ENCODE peak calls at places on chromosome 5, in eight cellular contexts. T is Right ventricle myocardium superior, W is Panc1, I is natural killer cell, K is T-cell, Y is gastrocnemius medialis, M is right lobe of liver, B is psoas muscle. A is an unnamed sample.

GRCh38 chr5:123456242-123456641 is 33.0 kb upstream of the CEP120 start:
- ATAC-seq in M (peak; percentile 94), T (no peak), W (no peak), Y (no peak), B (no peak), I (no peak), K (no peak), A (no peak)

GRCh38 chr5:52943808-52944207 is 45.3 kb upstream of the ITGA2 start:
- ATAC-seq in B (no peak), M (peak; percentile 19), T (no peak), I (no peak), Y (no peak), K (no peak), W (peak; percentile 22), A (no peak)

GRCh38 chr5:132055808-132056609 is 4.4 kb upstream of the IL3 start:
- ATAC-seq in K (peak; percentile 68), M (peak; percentile 21), W (no peak), T (no peak), B (no peak), Y (no peak), I (peak; percentile 90), A (peak; percentile 15)

GRCh38 chr5:14580037-14581034 is 1.3 kb upstream of the OTULINL start:
- ATAC-seq in W (no peak), K (no peak), M (no peak), I (no peak), Y (no peak), B (no peak), T (no peak), A (no peak)

GRCh38 chr5:81904166-81904565 is 67.7 kb upstream of the ATG10 start:
- ATAC-seq in T (no peak), K (no peak), W (no peak), M (no peak), B (no peak), Y (no peak), I (no peak), A (no peak)

GRCh38 chr5:96885518-96886338 is 9.4 kb downstream of the ERAP2 start:
- ATAC-seq in I (peak; percentile 69), T (no peak), B (peak; percentile 97), K (peak; percentile 80), W (no peak), M (no peak), Y (peak; percentile 99), A (no peak)

GRCh38 chr5:156004754-156005153 is 322.2 kb upstream of the SGCD start:
- ATAC-seq in W (no peak), I (no peak), T (peak; percentile 81), Y (no peak), M (no peak), K (no peak), B (no peak), A (no peak)

GRCh38 chr5:959581-960531 is 48.7 kb upstream of the NKD2 start:
- ATAC-seq in M (no peak), K (no peak), T (no peak), Y (no peak), W (no peak), I (no peak), B (no peak), A (no peak)

GRCh38 chr5:80288177-80288576 is 31.6 kb upstream of the SPZ1 start:
- ATAC-seq in B (no peak), I (no peak), K (no peak), T (no peak), Y (no peak), W (no peak), M (no peak), A (no peak)

GRCh38 chr5:138911441-138911840 is 36.3 kb upstream of the LRRTM2 start:
- ATAC-seq in T (no peak), K (no peak), Y (no peak), W (no peak), I (no peak), B (no peak), M (no peak), A (no peak)

GRCh38 chr5:39057745-39058144 is 16.5 kb downstream of the RICTOR start:
- ATAC-seq in B (no peak), T (no peak), W (no peak), M (no peak), I (peak; percentile 52), K (no peak), Y (no peak), A (no peak)

GRCh38 chr5:50967388-50968039 is 301.1 kb downstream of the PARP8 start:
- ATAC-seq in T (no peak), I (no peak), W (peak; percentile 70), M (peak; percentile 63), K (no peak), B (no peak), Y (no peak), A (peak; percentile 29)

GRCh38 chr5:39055760-39056393 is 18.3 kb downstream of the RICTOR start:
- ATAC-seq in B (no peak), Y (no peak), I (no peak), K (no peak), M (peak; percentile 65), T (no peak), W (no peak), A (no peak)

GRCh38 chr5:169906745-169907649 is 73.3 kb downstream of the INSYN2B start:
- ATAC-seq in T (peak; percentile 80), I (no peak), M (no peak), K (no peak), Y (no peak), B (no peak), W (no peak), A (no peak)

GRCh38 chr5:74418709-74419108 is 221.8 kb downstream of the ENC1 start:
- ATAC-seq in T (no peak), B (no peak), M (no peak), K (no peak), I (no peak), W (no peak), Y (peak; percentile 27), A (no peak)

GRCh38 chr5:150035139-150035893 is 34.8 kb downstream of the HMGXB3 start:
- ATAC-seq in M (no peak), I (no peak), T (no peak), W (no peak), B (no peak), Y (no peak), K (no peak), A (no peak)

GRCh38 chr5:154191467-154192261 is 1.1 kb downstream of the GALNT10 start:
- ATAC-seq in M (no peak), B (no peak), W (no peak), K (no peak), T (no peak), Y (no peak), I (no peak), A (no peak)

GRCh38 chr5:150022681-150023080 is 22.1 kb downstream of the HMGXB3 start:
- ATAC-seq in W (no peak), I (no peak), B (peak; percentile 33), M (no peak), K (no peak), T (peak; percentile 57), Y (no peak), A (no peak)

GRCh38 chr5:14818931-14819790 is 52.4 kb downstream of the ANKH start:
- ATAC-seq in T (no peak), I (no peak), B (peak; percentile 65), K (no peak), Y (peak; percentile 57), W (no peak), M (no peak), A (no peak)

GRCh38 chr5:155015239-155015638 is 1.7 kb downstream of the KIF4B start:
- ATAC-seq in M (no peak), K (no peak), T (no peak), W (no peak), B (no peak), I (no peak), Y (no peak), A (no peak)

GRCh38 chr5:138466058-138466899 is 1.0 kb downstream of the EGR1 start:
- ATAC-seq in B (no peak), I (no peak), Y (no peak), T (no peak), M (peak; percentile 39), K (no peak), W (no peak), A (no peak)

GRCh38 chr5:63375851-63376250 is 586.4 kb downstream of the HTR1A start:
- ATAC-seq in I (no peak), K (no peak), B (no peak), Y (no peak), T (no peak), W (no peak), M (no peak), A (no peak)

GRCh38 chr5:124274949-124275348 is 471.5 kb downstream of the ZNF608 start:
- ATAC-seq in M (no peak), K (no peak), B (no peak), I (no peak), W (no peak), T (no peak), Y (no peak), A (no peak)

GRCh38 chr5:139457653-139458306 is 4.8 kb downstream of the ECSCR start:
- ATAC-seq in I (no peak), K (no peak), W (no peak), B (no peak), T (no peak), M (no peak), Y (no peak), A (no peak)

GRCh38 chr5:1497271-1497777 is 26.4 kb downstream of the LPCAT1 start:
- ATAC-seq in I (no peak), T (no peak), M (no peak), B (no peak), W (no peak), Y (no peak), K (no peak), A (no peak)

GRCh38 chr5:159458217-159458711 is 128.0 kb upstream of the IL12B start:
- ATAC-seq in T (no peak), M (no peak), B (no peak), W (no peak), Y (no peak), I (no peak), K (no peak), A (no peak)

GRCh38 chr5:39138182-39138487 is 63.9 kb upstream of the RICTOR start:
- ATAC-seq in Y (no peak), B (no peak), I (no peak), T (no peak), M (no peak), K (peak; percentile 15), W (no peak), A (no peak)

GRCh38 chr5:40680741-40681350 is 1.1 kb downstream of the PTGER4 start:
- ATAC-seq in M (no peak), T (no peak), W (peak; percentile 14), I (peak; percentile 22), Y (no peak), B (no peak), K (no peak), A (no peak)

GRCh38 chr5:123647066-123647465 is 135.1 kb downstream of the CSNK1G3 start:
- ATAC-seq in I (no peak), K (no peak), W (no peak), M (no peak), T (no peak), B (no peak), Y (no peak), A (no peak)

GRCh38 chr5:104498281-104498680 is 935.7 kb upstream of the NUDT12 start:
- ATAC-seq in Y (no peak), K (no peak), B (no peak), M (no peak), T (no peak), W (no peak), I (no peak), A (no peak)

GRCh38 chr5:158922816-158923215 is 176.9 kb downstream of the EBF1 start:
- ATAC-seq in T (no peak), M (no peak), W (no peak), I (no peak), B (no peak), Y (no peak), K (no peak), A (no peak)

GRCh38 chr5:36722913-36723312 is 116.5 kb downstream of the SLC1A3 start:
- ATAC-seq in T (no peak), M (no peak), B (no peak), Y (no peak), I (peak; percentile 20), K (no peak), W (no peak), A (no peak)

GRCh38 chr5:147567917-147568598 is 58.2 kb upstream of the DPYSL3 start:
- ATAC-seq in B (no peak), T (no peak), K (no peak), M (peak; percentile 47), I (no peak), Y (no peak), W (no peak), A (no peak)

GRCh38 chr5:115349001-115349817 is 52.8 kb upstream of the CCDC112 start:
- ATAC-seq in W (peak; percentile 76), T (peak; percentile 80), B (peak; percentile 84), M (peak; percentile 97), K (no peak), I (no peak), Y (peak; percentile 96), A (peak; percentile 90)

A was measured in gastroesophageal sphincter.